ENCODE peak calls at places on chromosomes 12 and 14, in six cellular contexts. B is tibial nerve, X is H1, V is A549, F is stomach, P is sigmoid colon. E is an unnamed sample.
A peak's percentile ranks its signal among the peaks of the same experiment; 100 is the strongest.

GRCh38 chr14:33567736-33568124 is 383.1 kb downstream of the EGLN3 start:
- DNase-seq in B (no peak), X (no peak), V (no peak), F (no peak), P (no peak), E (no peak)

GRCh38 chr14:46368275-46368674 is 283.3 kb downstream of the RPL10L start:
- DNase-seq in B (no peak), X (no peak), V (no peak), F (no peak), P (no peak), E (no peak)

GRCh38 chr12:52171950-52172512 is 19.8 kb downstream of the KRT80 start:
- DNase-seq in B (no peak), X (peak; percentile 80), V (peak; percentile 66), F (peak; percentile 61), P (no peak), E (no peak)

GRCh38 chr12:46386877-46387629 is 14.5 kb upstream of the SLC38A2 start:
- DNase-seq in B (no peak), X (no peak), V (no peak), F (no peak), P (no peak), E (no peak)

GRCh38 chr14:28577711-28578131 is 188.9 kb upstream of the FOXG1 start:
- DNase-seq in B (no peak), X (no peak), V (no peak), F (no peak), P (no peak), E (no peak)

GRCh38 chr14:50254248-50254647 is 22.9 kb upstream of the SOS2 start:
- DNase-seq in B (no peak), X (no peak), V (no peak), F (no peak), P (no peak), E (no peak)

GRCh38 chr14:64654931-64655330 is 49.3 kb upstream of the PLEKHG3 start:
- DNase-seq in B (no peak), X (no peak), V (no peak), F (no peak), P (no peak), E (no peak)

GRCh38 chr14:44700184-44700583 is 193.1 kb upstream of the FSCB start:
- DNase-seq in B (no peak), X (no peak), V (no peak), F (no peak), P (no peak), E (no peak)

GRCh38 chr14:104514156-104514848 is 65.3 kb upstream of the C14orf180 start:
- DNase-seq in B (no peak), X (peak; percentile 24), V (no peak), F (peak; percentile 83), P (no peak), E (no peak)

GRCh38 chr12:106219043-106219442 is 28.8 kb downstream of the CKAP4 start:
- DNase-seq in B (no peak), X (no peak), V (no peak), F (no peak), P (no peak), E (no peak)

GRCh38 chr14:88824314-88825077 is at the start of gene TTC8:
- DNase-seq in B (peak; percentile 69), X (peak; percentile 88), V (peak; percentile 90), F (peak; percentile 85), P (peak; percentile 90), E (peak; percentile 89)

GRCh38 chr14:55482936-55483605 is 42.7 kb upstream of the TBPL2 start:
- DNase-seq in B (no peak), X (no peak), V (no peak), F (no peak), P (no peak), E (no peak)

GRCh38 chr14:61174395-61175386 is 106.4 kb downstream of the TMEM30B start:
- DNase-seq in B (no peak), X (no peak), V (no peak), F (no peak), P (no peak), E (no peak)

GRCh38 chr14:101604935-101605767 is 43.9 kb downstream of the DIO3 start:
- DNase-seq in B (no peak), X (no peak), V (no peak), F (no peak), P (no peak), E (no peak)

GRCh38 chr12:65840793-65841670 is 16.7 kb downstream of the HMGA2 start:
- DNase-seq in B (no peak), X (no peak), V (no peak), F (no peak), P (no peak), E (no peak)

GRCh38 chr12:79373896-79374499 is 316.8 kb downstream of the PAWR start:
- DNase-seq in B (no peak), X (peak; percentile 73), V (peak; percentile 41), F (no peak), P (no peak), E (no peak)

GRCh38 chr14:64720190-64720589 is 16.0 kb downstream of the PLEKHG3 start:
- DNase-seq in B (no peak), X (no peak), V (peak; percentile 91), F (peak; percentile 54), P (peak; percentile 64), E (peak; percentile 55)

GRCh38 chr12:60803147-60803546 is 1207.3 kb downstream of the SLC16A7 start:
- DNase-seq in B (no peak), X (no peak), V (no peak), F (no peak), P (no peak), E (no peak)

GRCh38 chr12:51065530-51065929 is 17.4 kb downstream of the LETMD1 start:
- DNase-seq in B (no peak), X (no peak), V (no peak), F (no peak), P (no peak), E (no peak)

GRCh38 chr12:80710727-80711066 is 3.3 kb downstream of the MYF6 start:
- DNase-seq in B (no peak), X (no peak), V (no peak), F (no peak), P (no peak), E (no peak)

GRCh38 chr12:132074216-132074615 is 69.9 kb downstream of the DDX51 start:
- DNase-seq in B (no peak), X (no peak), V (no peak), F (no peak), P (no peak), E (no peak)

GRCh38 chr14:68781161-68782021 is 11.5 kb downstream of the ZFP36L1 start:
- DNase-seq in B (peak; percentile 3), X (no peak), V (no peak), F (peak; percentile 72), P (peak; percentile 68), E (peak; percentile 76)

GRCh38 chr12:108856428-108857157 is 790 bp downstream of the SSH1 start:
- DNase-seq in B (peak; percentile 54), X (peak; percentile 67), V (no peak), F (peak; percentile 83), P (peak; percentile 87), E (peak; percentile 86)

GRCh38 chr14:28756896-28757570 is 9.6 kb upstream of the FOXG1 start:
- DNase-seq in B (no peak), X (peak; percentile 58), V (peak; percentile 42), F (no peak), P (no peak), E (no peak)

GRCh38 chr12:12723681-12724420 is 6.7 kb downstream of the CDKN1B start:
- DNase-seq in B (peak; percentile 36), X (peak; percentile 71), V (peak; percentile 21), F (peak; percentile 44), P (peak; percentile 73), E (no peak)

GRCh38 chr14:73753887-73754880 is 40.0 kb upstream of the PNMA1 start:
- DNase-seq in B (no peak), X (no peak), V (no peak), F (no peak), P (peak; percentile 83), E (no peak)

GRCh38 chr12:83514372-83514771 is 827.7 kb downstream of the TMTC2 start:
- DNase-seq in B (no peak), X (no peak), V (no peak), F (no peak), P (no peak), E (no peak)

GRCh38 chr14:66085662-66086061 is 400.5 kb upstream of the CCDC196 start:
- DNase-seq in B (no peak), X (no peak), V (no peak), F (no peak), P (no peak), E (no peak)

GRCh38 chr12:132779781-132780353 is 18.2 kb upstream of the ANKLE2 start:
- DNase-seq in B (no peak), X (no peak), V (no peak), F (no peak), P (no peak), E (no peak)

GRCh38 chr12:93180566-93180965 is 197.2 kb upstream of the NUDT4 start:
- DNase-seq in B (no peak), X (no peak), V (no peak), F (no peak), P (no peak), E (no peak)

GRCh38 chr14:72479471-72479931 is 414.4 kb downstream of the DPF3 start:
- DNase-seq in B (no peak), X (no peak), V (no peak), F (no peak), P (no peak), E (no peak)

GRCh38 chr14:63499701-63500250 is 43.4 kb downstream of the PPP2R5E start:
- DNase-seq in B (peak; percentile 21), X (no peak), V (no peak), F (no peak), P (no peak), E (no peak)

DNA sequence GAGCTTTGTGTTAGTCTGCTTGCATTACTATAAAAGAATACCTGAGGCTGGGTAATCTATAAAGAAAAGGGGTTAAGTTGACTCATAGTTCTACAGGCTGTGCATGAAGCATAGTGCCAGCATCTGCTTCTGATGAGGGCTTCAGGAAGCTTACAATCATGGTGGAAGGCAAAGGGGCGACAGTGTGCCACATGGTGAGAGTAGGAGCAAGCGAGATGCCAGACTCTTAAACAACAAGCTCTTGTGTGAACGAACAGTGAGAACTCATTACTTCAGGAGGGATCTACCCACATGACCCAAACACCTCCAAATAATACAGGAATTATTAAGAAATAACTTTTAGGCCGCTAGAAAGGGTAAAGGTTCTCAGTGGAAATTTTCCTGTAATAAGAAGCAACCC is 28.1 kb downstream of the APOBEC1 start:
- DNase-seq in B (no peak), X (no peak), V (no peak), F (no peak), P (no peak), E (no peak)
- H3K27ac ChIP-seq in B (no peak overlapping the region), X (no peak overlapping the region), V (no peak overlapping the region), F (no peak overlapping the region), P (no peak overlapping the region), E (no peak overlapping the region)

DNA sequence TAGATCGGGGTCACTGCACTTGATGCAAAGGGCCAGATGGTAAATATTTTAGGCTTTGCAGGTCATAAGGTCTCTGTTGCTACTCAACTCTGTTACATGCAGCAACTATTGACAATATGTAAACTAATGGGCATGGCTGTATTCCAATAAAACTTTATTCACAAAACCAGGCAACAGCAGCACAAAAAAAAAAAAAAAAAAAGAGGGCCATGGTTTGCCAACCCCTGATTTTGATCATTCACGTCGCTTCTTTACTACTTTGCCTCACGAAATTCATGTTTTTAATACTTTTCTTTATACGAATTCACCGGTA is 152.9 kb downstream of the RBM19 start:
- DNase-seq in B (no peak), X (no peak), V (no peak), F (no peak), P (no peak), E (no peak)
- H3K4me3 ChIP-seq in B (no peak overlapping the region), X (no peak overlapping the region), V (no peak overlapping the region), F (no peak overlapping the region), P (no peak overlapping the region), E (no peak overlapping the region)

GRCh38 chr14:59186316-59186715 is 2.2 kb upstream of the DAAM1 start:
- DNase-seq in B (no peak), X (no peak), V (no peak), F (no peak), P (no peak), E (no peak)
- TF ChIP-seq EP300 in B (no peak), X (no peak), V (no peak), F (no peak), P (no peak), E (no peak)

GRCh38 chr12:27094726-27095125 is 12.3 kb upstream of the C12orf71 start:
- DNase-seq in B (no peak), X (no peak), V (no peak), F (no peak), P (no peak), E (no peak)
- H3K27ac ChIP-seq in B (no peak overlapping the region), X (no peak overlapping the region), V (no peak overlapping the region), F (no peak overlapping the region), P (no peak overlapping the region), E (no peak overlapping the region)

E was measured in suprapubic skin.